ENCODE peak calls at places on chromosomes 12 and 14, in six cellular contexts. P is stimulated activated CD4-positive, alpha-beta T cell treated with anti-CD3 and anti-CD28 coated beads, TNF-alpha, amount 100 ng/mL, for 1 hour; Q is nucleus accumbens; M is hippocampal formation; X is cerebellar cortex; L is AG04449. Z is an unnamed sample.

GRCh38 chr12:54549774-54550451 is 512 bp downstream of the PDE1B start:
- DNase-seq in Q (no peak), L (no peak), X (peak), M (no peak), P (peak), Z (no peak)

GRCh38 chr14:51448831-51449665 is 202.7 kb upstream of the FRMD6 start:
- DNase-seq in L (peak), Q (no peak), P (no peak), X (peak), M (no peak), Z (no peak)

GRCh38 chr12:118330421-118331018 is 42.2 kb downstream of the TAOK3 start:
- DNase-seq in Q (no peak), P (no peak), X (no peak), M (no peak), L (peak), Z (no peak)

GRCh38 chr12:67714648-67715047 is 66.1 kb downstream of the DYRK2 start:
- DNase-seq in Q (no peak), M (no peak), P (no peak), L (no peak), X (no peak), Z (no peak)

GRCh38 chr12:18224745-18225144 is 36.6 kb upstream of the PIK3C2G start:
- DNase-seq in L (no peak), X (peak), Q (no peak), M (no peak), P (no peak), Z (no peak)

GRCh38 chr12:78726854-78727253 is 137.7 kb upstream of the SYT1 start:
- DNase-seq in M (no peak), Q (no peak), L (no peak), P (no peak), X (no peak), Z (no peak)

GRCh38 chr14:50871914-50872732 is at the start of gene ABHD12B:
- DNase-seq in L (no peak), X (no peak), Q (no peak), M (no peak), P (no peak), Z (no peak)

GRCh38 chr12:64081020-64081419 is 141.1 kb downstream of the KICS2 start:
- DNase-seq in P (no peak), M (no peak), L (no peak), X (no peak), Q (no peak), Z (no peak)

GRCh38 chr12:121238604-121239334 is 28.8 kb downstream of the P2RX4 start:
- DNase-seq in M (no peak), Q (no peak), P (no peak), L (no peak), X (no peak), Z (no peak)

GRCh38 chr14:55107766-55108554 is 21.1 kb upstream of the LGALS3 start:
- DNase-seq in X (peak), P (no peak), L (peak), Q (no peak), M (no peak), Z (peak)

GRCh38 chr14:50237448-50237847 is 6.1 kb upstream of the SOS2 start:
- DNase-seq in L (no peak), M (no peak), P (no peak), Q (no peak), X (no peak), Z (no peak)

GRCh38 chr14:106044949-106045596 is 518.7 kb downstream of the TMEM121 start:
- DNase-seq in M (no peak), P (peak), Q (no peak), X (peak), L (no peak), Z (peak)

GRCh38 chr14:80055226-80055625 is 156.1 kb downstream of the DIO2 start:
- DNase-seq in M (no peak), Q (no peak), X (peak), P (no peak), L (no peak), Z (no peak)

GRCh38 chr12:795305-795704 is 42.9 kb downstream of the WNK1 start:
- DNase-seq in X (no peak), L (no peak), P (peak), M (no peak), Q (no peak), Z (peak)

GRCh38 chr14:65792208-65792905 is 379.8 kb downstream of the FUT8 start:
- DNase-seq in M (no peak), Q (no peak), P (no peak), L (no peak), X (no peak), Z (no peak)

GRCh38 chr12:112852127-112852526 is 54.6 kb upstream of the OAS1 start:
- DNase-seq in M (no peak), L (no peak), P (no peak), X (no peak), Q (no peak), Z (no peak)

GRCh38 chr14:68469208-68469713 is 323.6 kb downstream of the ZFP36L1 start:
- DNase-seq in M (no peak), X (no peak), Q (no peak), L (no peak), P (no peak), Z (no peak)

GRCh38 chr12:31362759-31363415 is 36.9 kb upstream of the SINHCAF start:
- DNase-seq in P (no peak), L (no peak), Q (no peak), M (peak), X (peak), Z (peak)

GRCh38 chr12:7346571-7347225 is 42.8 kb downstream of the ACSM4 start:
- DNase-seq in Q (no peak), M (no peak), P (no peak), X (no peak), L (no peak), Z (no peak)

GRCh38 chr12:6951551-6952120 is 480 bp downstream of the PTPN6 start:
- DNase-seq in X (no peak), M (no peak), P (no peak), Q (no peak), L (no peak), Z (no peak)

GRCh38 chr14:22184157-22185025 is 404.6 kb downstream of the DAD1 start:
- DNase-seq in X (no peak), L (no peak), Q (no peak), P (no peak), M (no peak), Z (no peak)

GRCh38 chr12:95857151-95857550 is 1.6 kb upstream of the SNRPF start:
- DNase-seq in Q (no peak), L (no peak), M (no peak), P (no peak), X (no peak), Z (no peak)

GRCh38 chr14:68566075-68566474 is 226.8 kb downstream of the ZFP36L1 start:
- DNase-seq in L (no peak), M (no peak), X (no peak), P (no peak), Q (no peak), Z (no peak)

GRCh38 chr12:39990122-39991101 is 115.5 kb downstream of the SLC2A13 start:
- DNase-seq in P (peak), Q (no peak), X (peak), M (peak), L (no peak), Z (peak)

GRCh38 chr12:126772171-126772864 is 1494.7 kb upstream of the TMEM132C start:
- DNase-seq in L (no peak), M (no peak), Q (no peak), P (peak), X (no peak), Z (peak)

GRCh38 chr14:53183611-53184010 is 30.5 kb upstream of the DDHD1 start:
- DNase-seq in L (peak), Q (no peak), M (no peak), X (no peak), P (no peak), Z (no peak)

GRCh38 chr14:50018236-50019210 is 97.8 kb downstream of the VCPKMT start:
- DNase-seq in P (no peak), M (no peak), Q (no peak), L (no peak), X (peak), Z (no peak)

GRCh38 chr12:31353730-31354708 is 28.1 kb upstream of the SINHCAF start:
- DNase-seq in P (no peak), X (peak), M (peak), Q (no peak), L (no peak), Z (no peak)

GRCh38 chr12:122021193-122021821 is 377 bp upstream of the BCL7A start:
- DNase-seq in P (no peak), X (peak), M (no peak), L (no peak), Q (no peak), Z (no peak)

GRCh38 chr12:112096667-112097066 is 11.9 kb downstream of the NAA25 start:
- DNase-seq in Q (no peak), P (no peak), L (peak), X (no peak), M (no peak), Z (no peak)

GRCh38 chr14:25381498-25381897 is 331.6 kb upstream of the STXBP6 start:
- DNase-seq in Q (no peak), M (no peak), L (no peak), X (no peak), P (no peak), Z (no peak)

GRCh38 chr12:121828826-121829225 is 25.0 kb downstream of the SETD1B start:
- DNase-seq in P (no peak), X (no peak), M (no peak), L (no peak), Q (no peak), Z (no peak)

GRCh38 chr12:1619599-1619998 is 9.4 kb upstream of the WNT5B start:
- DNase-seq in L (no peak), M (peak), Q (no peak), P (no peak), X (no peak), Z (no peak)

GRCh38 chr12:103962493-103962892 is 3.2 kb upstream of the TDG start:
- DNase-seq in X (peak), Q (no peak), M (no peak), P (no peak), L (no peak), Z (no peak)

GRCh38 chr12:64912501-64912900 is 88.1 kb downstream of the TBC1D30 start:
- DNase-seq in P (no peak), M (no peak), X (no peak), L (no peak), Q (no peak), Z (no peak)

Z was measured in activated T-helper 2 cell treated with anti-CD3 and anti-CD28 coated beads, Interferon-gamma antibody, Interleukin-2, Interleukin-4, amounts not matched to agents 10 μg/mL and 5 μg/mL and 100 μg/mL, durations not matched to agents 14 hours and 24 hours and 36 hours.